ENCODE peak calls at places on chromosomes 6 and 20, in six cellular contexts. M is posterior cingulate gyrus; V is fibroblast of the aortic adventitia; S is stimulated activated CD8-positive, alpha-beta memory T cell treated with anti-CD3 and anti-CD28 coated beads, Interleukin-15, amount 100 ng/mL, for 1 hour; N is hepatic stellate cell; F is iPS-NIHi11. B is an unnamed sample.
A peak's percentile ranks its signal among the peaks of the same experiment; 100 is the strongest.

GRCh38 chr6:166586424-166587156 is at the start of gene RAMACL:
- DNase-seq in M (peak; percentile 43), V (no peak), S (no peak), N (no peak), F (peak; percentile 90), B (no peak)

GRCh38 chr20:844473-845225 is 11.1 kb downstream of the FAM110A start:
- DNase-seq in M (peak; percentile 82), V (peak; percentile 86), S (peak; percentile 84), N (peak; percentile 98), F (peak; percentile 97), B (peak; percentile 91)

GRCh38 chr20:55701467-55701866 is 303.9 kb downstream of the CBLN4 start:
- DNase-seq in M (no peak), V (no peak), S (no peak), N (no peak), F (no peak), B (no peak)

GRCh38 chr6:110671447-110671846 is 143.8 kb downstream of the CDK19 start:
- DNase-seq in M (no peak), V (no peak), S (no peak), N (no peak), F (no peak), B (no peak)

GRCh38 chr20:51481311-51481997 is 61.1 kb downstream of the NFATC2 start:
- DNase-seq in M (no peak), V (no peak), S (no peak), N (no peak), F (no peak), B (no peak)

GRCh38 chr6:117210279-117210678 is 55.1 kb upstream of the VGLL2 start:
- DNase-seq in M (no peak), V (no peak), S (no peak), N (no peak), F (no peak), B (no peak)

GRCh38 chr6:6885521-6886088 is 222.2 kb upstream of the RREB1 start:
- DNase-seq in M (peak; percentile 28), V (no peak), S (no peak), N (no peak), F (no peak), B (no peak)

GRCh38 chr6:129759851-129760595 is 50.0 kb upstream of the ARHGAP18 start:
- DNase-seq in M (no peak), V (no peak), S (no peak), N (no peak), F (no peak), B (no peak)

GRCh38 chr6:149094934-149095341 is 222.6 kb upstream of the TAB2 start:
- DNase-seq in M (no peak), V (peak; percentile 65), S (no peak), N (no peak), F (no peak), B (no peak)

GRCh38 chr6:30213999-30214982 is 1.1 kb upstream of the TRIM26 start:
- DNase-seq in M (peak; percentile 76), V (peak; percentile 67), S (peak; percentile 51), N (peak; percentile 78), F (peak; percentile 76), B (peak; percentile 88)

GRCh38 chr6:122071950-122072647 is 327.4 kb upstream of the HSF2 start:
- DNase-seq in M (no peak), V (no peak), S (no peak), N (no peak), F (no peak), B (no peak)

GRCh38 chr20:39312107-39312506 is 350.0 kb downstream of the DHX35 start:
- DNase-seq in M (peak; percentile 19), V (no peak), S (no peak), N (no peak), F (no peak), B (peak; percentile 6)

GRCh38 chr6:42783876-42784738 is 2.3 kb downstream of the BICRAL start:
- DNase-seq in M (no peak), V (peak; percentile 50), S (no peak), N (no peak), F (no peak), B (peak; percentile 40)